ENCODE peak calls at places on chromosomes 11 and 22, in seven cellular contexts. One of them, this sample, is unnamed.

GRCh38 chr11:93589347-93589746 is 46.2 kb upstream of the SMCO4 start:
- DNase-seq in H1: no peak
- DNase-seq in NCI-H187 treated with DMSO at 0.1 percent for 48 hours: no peak
- DNase-seq in stimulated activated CD4-positive, alpha-beta T cell treated with anti-CD3 and anti-CD28 coated beads, Interleukin-2, amount 100 ng/mL, for 48 hours: no peak
- DNase-seq in HAP-1: no peak
- DNase-seq in GF-D8: no peak
- DNase-seq in Kasumi-1: no peak
- DNase-seq in this sample: no peak

GRCh38 chr11:71996946-71997345 is 1.8 kb upstream of the IL18BP start:
- DNase-seq in H1: no peak
- DNase-seq in NCI-H187 treated with DMSO at 0.1 percent for 48 hours: no peak
- DNase-seq in stimulated activated CD4-positive, alpha-beta T cell treated with anti-CD3 and anti-CD28 coated beads, Interleukin-2, amount 100 ng/mL, for 48 hours: no peak
- DNase-seq in HAP-1: no peak
- DNase-seq in GF-D8: no peak
- DNase-seq in Kasumi-1: no peak
- DNase-seq in this sample: no peak

GRCh38 chr11:118180300-118180703 is 3.9 kb upstream of the SCN2B start:
- DNase-seq in H1: no peak
- DNase-seq in NCI-H187 treated with DMSO at 0.1 percent for 48 hours: no peak
- DNase-seq in stimulated activated CD4-positive, alpha-beta T cell treated with anti-CD3 and anti-CD28 coated beads, Interleukin-2, amount 100 ng/mL, for 48 hours: no peak
- DNase-seq in HAP-1: peak; percentile 16
- DNase-seq in GF-D8: no peak
- DNase-seq in Kasumi-1: peak; percentile 62
- DNase-seq in this sample: no peak

GRCh38 chr22:29689201-29689871 is 30.5 kb upstream of the CABP7 start:
- DNase-seq in H1: no peak
- DNase-seq in NCI-H187 treated with DMSO at 0.1 percent for 48 hours: no peak
- DNase-seq in stimulated activated CD4-positive, alpha-beta T cell treated with anti-CD3 and anti-CD28 coated beads, Interleukin-2, amount 100 ng/mL, for 48 hours: no peak
- DNase-seq in HAP-1: no peak
- DNase-seq in GF-D8: no peak
- DNase-seq in Kasumi-1: no peak
- DNase-seq in this sample: no peak

GRCh38 chr22:38317995-38318715 is 922 bp upstream of the CSNK1E start:
- DNase-seq in H1: no peak
- DNase-seq in NCI-H187 treated with DMSO at 0.1 percent for 48 hours: no peak
- DNase-seq in stimulated activated CD4-positive, alpha-beta T cell treated with anti-CD3 and anti-CD28 coated beads, Interleukin-2, amount 100 ng/mL, for 48 hours: no peak
- DNase-seq in HAP-1: peak; percentile 73
- DNase-seq in GF-D8: peak; percentile 66
- DNase-seq in Kasumi-1: peak; percentile 59
- DNase-seq in this sample: peak; percentile 77

GRCh38 chr11:8229299-8230177 is 34.1 kb downstream of the LMO1 start:
- DNase-seq in H1: no peak
- DNase-seq in NCI-H187 treated with DMSO at 0.1 percent for 48 hours: no peak
- DNase-seq in stimulated activated CD4-positive, alpha-beta T cell treated with anti-CD3 and anti-CD28 coated beads, Interleukin-2, amount 100 ng/mL, for 48 hours: no peak
- DNase-seq in HAP-1: no peak
- DNase-seq in GF-D8: no peak
- DNase-seq in Kasumi-1: no peak
- DNase-seq in this sample: no peak

GRCh38 chr11:124339671-124340447 is 19.9 kb upstream of the OR8D2 start:
- DNase-seq in H1: no peak
- DNase-seq in NCI-H187 treated with DMSO at 0.1 percent for 48 hours: no peak
- DNase-seq in stimulated activated CD4-positive, alpha-beta T cell treated with anti-CD3 and anti-CD28 coated beads, Interleukin-2, amount 100 ng/mL, for 48 hours: no peak
- DNase-seq in HAP-1: no peak
- DNase-seq in GF-D8: no peak
- DNase-seq in Kasumi-1: no peak
- DNase-seq in this sample: peak; percentile 4

GRCh38 chr22:46537221-46537945 is at the start of gene CELSR1:
- DNase-seq in H1: no peak
- DNase-seq in NCI-H187 treated with DMSO at 0.1 percent for 48 hours: no peak
- DNase-seq in stimulated activated CD4-positive, alpha-beta T cell treated with anti-CD3 and anti-CD28 coated beads, Interleukin-2, amount 100 ng/mL, for 48 hours: no peak
- DNase-seq in HAP-1: peak; percentile 73
- DNase-seq in GF-D8: no peak
- DNase-seq in Kasumi-1: no peak
- DNase-seq in this sample: no peak

GRCh38 chr11:90911192-90911591 is 688.3 kb upstream of the CHORDC1 start:
- DNase-seq in H1: no peak
- DNase-seq in NCI-H187 treated with DMSO at 0.1 percent for 48 hours: no peak
- DNase-seq in stimulated activated CD4-positive, alpha-beta T cell treated with anti-CD3 and anti-CD28 coated beads, Interleukin-2, amount 100 ng/mL, for 48 hours: no peak
- DNase-seq in HAP-1: no peak
- DNase-seq in GF-D8: no peak
- DNase-seq in Kasumi-1: no peak
- DNase-seq in this sample: no peak